ENCODE peak calls at places on chromosomes 5 and 9, in six cellular contexts. N is ureter, F is HT1080, B is fibroblast of gingiva, S is lung microvascular endothelial cell, H is HT-29. G is an unnamed sample.

GRCh38 chr9:97057651-97058050 is 18.7 kb upstream of the CTSV start:
- DNase-seq in N (no peak), F (no peak), B (no peak), S (no peak), H (no peak), G (no peak)

GRCh38 chr5:149417714-149418368 is 38.7 kb upstream of the IL17B start:
- DNase-seq in N (no peak), F (no peak), B (no peak), S (no peak), H (no peak), G (no peak)

GRCh38 chr5:139389701-139390638 is at the start of gene MZB1:
- DNase-seq in N (no peak), F (no peak), B (no peak), S (no peak), H (no peak), G (no peak)

GRCh38 chr9:69420611-69421270 is 95.7 kb downstream of the ENTREP1 start:
- DNase-seq in N (no peak), F (no peak), B (no peak), S (no peak), H (no peak), G (no peak)

GRCh38 chr9:94656190-94656589 is 16.9 kb upstream of the FBP1 start:
- DNase-seq in N (no peak), F (peak; percentile 17), B (no peak), S (peak; percentile 7), H (no peak), G (no peak)

GRCh38 chr9:116490321-116490720 is 196.8 kb upstream of the TRIM32 start:
- DNase-seq in N (no peak), F (peak; percentile 51), B (peak; percentile 14), S (no peak), H (no peak), G (no peak)

GRCh38 chr9:98807070-98807810 is at the start of gene GALNT12:
- DNase-seq in N (no peak), F (no peak), B (no peak), S (no peak), H (peak; percentile 54), G (peak; percentile 45)

GRCh38 chr9:133787749-133788015 is 49.5 kb upstream of the SARDH start:
- DNase-seq in N (peak; percentile 55), F (no peak), B (no peak), S (peak; percentile 69), H (no peak), G (peak; percentile 3)

GRCh38 chr9:128011071-128011817 is 30.5 kb upstream of the EEIG1 start:
- DNase-seq in N (no peak), F (no peak), B (peak; percentile 23), S (peak; percentile 99), H (peak; percentile 71), G (no peak)

GRCh38 chr9:73743826-73744225 is 592.2 kb downstream of the ANXA1 start:
- DNase-seq in N (no peak), F (peak; percentile 49), B (no peak), S (no peak), H (no peak), G (no peak)

GRCh38 chr5:154945695-154946301 is 4.9 kb downstream of the MRPL22 start:
- DNase-seq in N (no peak), F (no peak), B (peak; percentile 5), S (peak; percentile 65), H (peak; percentile 46), G (peak; percentile 65)

G was measured in adipocyte.